ENCODE peak calls at places on chromosomes 11 and 22, in nine cellular contexts. One of them, this sample, is unnamed.

GRCh38 chr11:121586727-121587126 is 134.0 kb upstream of the SORL1-AS1 start:
- DNase-seq in GM12891: no peak
- DNase-seq in fibroblast of mammary gland: no peak
- DNase-seq in stimulated activated naive CD8-positive, alpha-beta T cell treated with anti-CD3 and anti-CD28 coated beads, Interleukin-15, Interleukin-2, amounts not matched to agents 100 U/mL and 50 U/mL, for 24 hours: no peak
- DNase-seq in AG09319: no peak
- DNase-seq in activated CD4-positive, alpha-beta T cell treated with anti-CD3 and anti-CD28 coated beads, Interleukin-2, amount 50 U/mL, for 1 hour: no peak
- DNase-seq in uterus: no peak
- DNase-seq in AG10803: no peak
- DNase-seq in effector memory CD4-positive, alpha-beta T cell: no peak
- DNase-seq in this sample: no peak

GRCh38 chr11:115342142-115342541 is 162.1 kb downstream of the CADM1 start:
- DNase-seq in GM12891: no peak
- DNase-seq in fibroblast of mammary gland: no peak
- DNase-seq in stimulated activated naive CD8-positive, alpha-beta T cell treated with anti-CD3 and anti-CD28 coated beads, Interleukin-15, Interleukin-2, amounts not matched to agents 100 U/mL and 50 U/mL, for 24 hours: no peak
- DNase-seq in AG09319: no peak
- DNase-seq in activated CD4-positive, alpha-beta T cell treated with anti-CD3 and anti-CD28 coated beads, Interleukin-2, amount 50 U/mL, for 1 hour: no peak
- DNase-seq in uterus: no peak
- DNase-seq in AG10803: no peak
- DNase-seq in effector memory CD4-positive, alpha-beta T cell: no peak
- DNase-seq in this sample: no peak

GRCh38 chr22:20777420-20778177 is 3.7 kb downstream of the SERPIND1 start:
- DNase-seq in GM12891: no peak
- DNase-seq in fibroblast of mammary gland: peak; percentile 94
- DNase-seq in stimulated activated naive CD8-positive, alpha-beta T cell treated with anti-CD3 and anti-CD28 coated beads, Interleukin-15, Interleukin-2, amounts not matched to agents 100 U/mL and 50 U/mL, for 24 hours: no peak
- DNase-seq in AG09319: peak; percentile 76
- DNase-seq in activated CD4-positive, alpha-beta T cell treated with anti-CD3 and anti-CD28 coated beads, Interleukin-2, amount 50 U/mL, for 1 hour: no peak
- DNase-seq in uterus: peak; percentile 36
- DNase-seq in AG10803: peak; percentile 33
- DNase-seq in effector memory CD4-positive, alpha-beta T cell: no peak
- DNase-seq in this sample: peak; percentile 12

GRCh38 chr22:43714104-43714503 is 98.0 kb downstream of the EFCAB6 start:
- DNase-seq in GM12891: no peak
- DNase-seq in fibroblast of mammary gland: no peak
- DNase-seq in stimulated activated naive CD8-positive, alpha-beta T cell treated with anti-CD3 and anti-CD28 coated beads, Interleukin-15, Interleukin-2, amounts not matched to agents 100 U/mL and 50 U/mL, for 24 hours: no peak
- DNase-seq in AG09319: no peak
- DNase-seq in activated CD4-positive, alpha-beta T cell treated with anti-CD3 and anti-CD28 coated beads, Interleukin-2, amount 50 U/mL, for 1 hour: no peak
- DNase-seq in uterus: no peak
- DNase-seq in AG10803: no peak
- DNase-seq in effector memory CD4-positive, alpha-beta T cell: no peak
- DNase-seq in this sample: no peak

GRCh38 chr22:43000441-43001175 is 14.3 kb downstream of the PACSIN2 start:
- DNase-seq in GM12891: no peak
- DNase-seq in fibroblast of mammary gland: peak; percentile 71
- DNase-seq in stimulated activated naive CD8-positive, alpha-beta T cell treated with anti-CD3 and anti-CD28 coated beads, Interleukin-15, Interleukin-2, amounts not matched to agents 100 U/mL and 50 U/mL, for 24 hours: peak; percentile 48
- DNase-seq in AG09319: no peak
- DNase-seq in activated CD4-positive, alpha-beta T cell treated with anti-CD3 and anti-CD28 coated beads, Interleukin-2, amount 50 U/mL, for 1 hour: no peak
- DNase-seq in uterus: no peak
- DNase-seq in AG10803: peak; percentile 49
- DNase-seq in effector memory CD4-positive, alpha-beta T cell: no peak
- DNase-seq in this sample: no peak

GRCh38 chr22:46069518-46070214 is 80.7 kb upstream of the PPARA start:
- DNase-seq in GM12891: no peak
- DNase-seq in fibroblast of mammary gland: peak; percentile 95
- DNase-seq in stimulated activated naive CD8-positive, alpha-beta T cell treated with anti-CD3 and anti-CD28 coated beads, Interleukin-15, Interleukin-2, amounts not matched to agents 100 U/mL and 50 U/mL, for 24 hours: peak; percentile 68
- DNase-seq in AG09319: peak; percentile 87
- DNase-seq in activated CD4-positive, alpha-beta T cell treated with anti-CD3 and anti-CD28 coated beads, Interleukin-2, amount 50 U/mL, for 1 hour: peak; percentile 54
- DNase-seq in uterus: peak; percentile 90
- DNase-seq in AG10803: peak; percentile 94
- DNase-seq in effector memory CD4-positive, alpha-beta T cell: no peak
- DNase-seq in this sample: peak; percentile 93

GRCh38 chr22:45090364-45090960 is 73.3 kb upstream of the NUP50 start:
- DNase-seq in GM12891: no peak
- DNase-seq in fibroblast of mammary gland: no peak
- DNase-seq in stimulated activated naive CD8-positive, alpha-beta T cell treated with anti-CD3 and anti-CD28 coated beads, Interleukin-15, Interleukin-2, amounts not matched to agents 100 U/mL and 50 U/mL, for 24 hours: no peak
- DNase-seq in AG09319: no peak
- DNase-seq in activated CD4-positive, alpha-beta T cell treated with anti-CD3 and anti-CD28 coated beads, Interleukin-2, amount 50 U/mL, for 1 hour: no peak
- DNase-seq in uterus: no peak
- DNase-seq in AG10803: peak; percentile 21
- DNase-seq in effector memory CD4-positive, alpha-beta T cell: no peak
- DNase-seq in this sample: no peak

GRCh38 chr11:120079750-120080610 is 57.9 kb downstream of the TRIM29 start:
- DNase-seq in GM12891: no peak
- DNase-seq in fibroblast of mammary gland: no peak
- DNase-seq in stimulated activated naive CD8-positive, alpha-beta T cell treated with anti-CD3 and anti-CD28 coated beads, Interleukin-15, Interleukin-2, amounts not matched to agents 100 U/mL and 50 U/mL, for 24 hours: peak; percentile 40
- DNase-seq in AG09319: no peak
- DNase-seq in activated CD4-positive, alpha-beta T cell treated with anti-CD3 and anti-CD28 coated beads, Interleukin-2, amount 50 U/mL, for 1 hour: peak; percentile 14
- DNase-seq in uterus: no peak
- DNase-seq in AG10803: no peak
- DNase-seq in effector memory CD4-positive, alpha-beta T cell: no peak
- DNase-seq in this sample: no peak

GRCh38 chr11:74442601-74443000 is 24.7 kb downstream of the KCNE3 start:
- DNase-seq in GM12891: no peak
- DNase-seq in fibroblast of mammary gland: no peak
- DNase-seq in stimulated activated naive CD8-positive, alpha-beta T cell treated with anti-CD3 and anti-CD28 coated beads, Interleukin-15, Interleukin-2, amounts not matched to agents 100 U/mL and 50 U/mL, for 24 hours: no peak
- DNase-seq in AG09319: no peak
- DNase-seq in activated CD4-positive, alpha-beta T cell treated with anti-CD3 and anti-CD28 coated beads, Interleukin-2, amount 50 U/mL, for 1 hour: no peak
- DNase-seq in uterus: no peak
- DNase-seq in AG10803: no peak
- DNase-seq in effector memory CD4-positive, alpha-beta T cell: no peak
- DNase-seq in this sample: no peak

GRCh38 chr11:119148855-119149370 is at the start of gene ABCG4:
- DNase-seq in GM12891: no peak
- DNase-seq in fibroblast of mammary gland: no peak
- DNase-seq in stimulated activated naive CD8-positive, alpha-beta T cell treated with anti-CD3 and anti-CD28 coated beads, Interleukin-15, Interleukin-2, amounts not matched to agents 100 U/mL and 50 U/mL, for 24 hours: peak; percentile 25
- DNase-seq in AG09319: no peak
- DNase-seq in activated CD4-positive, alpha-beta T cell treated with anti-CD3 and anti-CD28 coated beads, Interleukin-2, amount 50 U/mL, for 1 hour: peak; percentile 16
- DNase-seq in uterus: no peak
- DNase-seq in AG10803: no peak
- DNase-seq in effector memory CD4-positive, alpha-beta T cell: no peak
- DNase-seq in this sample: peak; percentile 17